ENCODE peak calls at places on chromosomes 6 and 20, in ten cellular contexts. D, W, P, I, T, Y, A, Q, S and X are unnamed samples.

GRCh38 chr6:138691595-138692057 is 81.9 kb upstream of the CCDC28A start:
- DNase-seq in D (peak; percentile 8), W (no peak), P (peak; percentile 82), I (no peak), T (peak; percentile 18), Y (no peak), A (no peak), Q (peak; percentile 55), S (peak; percentile 45), X (no peak)

GRCh38 chr20:40741507-40742106 is 52.6 kb upstream of the MAFB start:
- DNase-seq in D (peak; percentile 73), W (peak; percentile 44), P (peak; percentile 57), I (no peak), T (peak; percentile 31), Y (peak; percentile 32), A (peak; percentile 66), Q (peak; percentile 41), S (peak; percentile 62), X (peak; percentile 58)

GRCh38 chr6:106516629-106517028 is 112.7 kb downstream of the RTN4IP1 start:
- DNase-seq in D (no peak), W (no peak), P (no peak), I (no peak), T (no peak), Y (no peak), A (no peak), Q (no peak), S (no peak), X (no peak)

GRCh38 chr6:107113460-107114212 is 1.7 kb downstream of the BEND3 start:
- DNase-seq in D (no peak), W (no peak), P (no peak), I (no peak), T (peak; percentile 20), Y (peak; percentile 29), A (no peak), Q (peak; percentile 40), S (no peak), X (no peak)

GRCh38 chr6:31572041-31572911 is at the start of gene LTA:
- DNase-seq in D (no peak), W (no peak), P (no peak), I (peak; percentile 80), T (no peak), Y (no peak), A (no peak), Q (no peak), S (no peak), X (no peak)

GRCh38 chr6:42963855-42964605 is 3.5 kb downstream of the GNMT start:
- DNase-seq in D (peak; percentile 62), W (no peak), P (peak; percentile 70), I (no peak), T (no peak), Y (no peak), A (peak; percentile 87), Q (peak; percentile 64), S (peak; percentile 67), X (no peak)

GRCh38 chr6:12343440-12344162 is 53.4 kb downstream of the EDN1 start:
- DNase-seq in D (peak; percentile 59), W (no peak), P (peak; percentile 48), I (no peak), T (no peak), Y (no peak), A (no peak), Q (peak; percentile 91), S (no peak), X (no peak)

GRCh38 chr6:93550551-93551276 is 131.4 kb upstream of the EPHA7 start:
- DNase-seq in D (no peak), W (no peak), P (no peak), I (no peak), T (no peak), Y (no peak), A (no peak), Q (no peak), S (peak; percentile 2), X (no peak)

GRCh38 chr6:41791984-41792383 is 4.5 kb downstream of the TOMM6 start:
- DNase-seq in D (no peak), W (no peak), P (no peak), I (no peak), T (no peak), Y (no peak), A (no peak), Q (no peak), S (no peak), X (no peak)

GRCh38 chr20:43658068-43658722 is 8.7 kb upstream of the MYBL2 start:
- DNase-seq in D (peak; percentile 46), W (no peak), P (peak; percentile 6), I (no peak), T (no peak), Y (no peak), A (no peak), Q (no peak), S (no peak), X (no peak)

GRCh38 chr6:16002332-16003196 is 126.3 kb upstream of the MYLIP start:
- DNase-seq in D (no peak), W (no peak), P (no peak), I (no peak), T (no peak), Y (no peak), A (no peak), Q (no peak), S (no peak), X (no peak)

GRCh38 chr6:71211799-71212198 is 76.8 kb upstream of the OGFRL1 start:
- DNase-seq in D (no peak), W (no peak), P (no peak), I (no peak), T (no peak), Y (no peak), A (no peak), Q (no peak), S (no peak), X (no peak)

GRCh38 chr20:41030536-41031242 is 2.1 kb downstream of the TOP1 start:
- DNase-seq in D (no peak), W (no peak), P (peak; percentile 65), I (no peak), T (no peak), Y (no peak), A (no peak), Q (no peak), S (no peak), X (peak; percentile 17)

GRCh38 chr6:75430631-75431345 is 62.8 kb downstream of the FILIP1 start:
- DNase-seq in D (no peak), W (no peak), P (peak; percentile 39), I (no peak), T (no peak), Y (no peak), A (no peak), Q (no peak), S (no peak), X (no peak)

GRCh38 chr20:25195014-25195961 is at the start of gene ENTPD6:
- DNase-seq in D (peak; percentile 80), W (peak; percentile 95), P (peak; percentile 84), I (peak; percentile 95), T (peak; percentile 84), Y (peak; percentile 88), A (peak; percentile 81), Q (peak; percentile 95), S (peak; percentile 95), X (peak; percentile 98)
- TF ChIP-seq CTCF in D (no peak), W (no peak), P (peak; percentile 23), I (no peak), T (no peak), Y (no peak), A (no peak), Q (peak; percentile 31), S (peak; percentile 24), X (peak; percentile 20)

GRCh38 chr6:170135041-170135440 is 155.8 kb downstream of the DLL1 start:
- DNase-seq in D (no peak), W (no peak), P (no peak), I (no peak), T (no peak), Y (peak; percentile 12), A (no peak), Q (no peak), S (no peak), X (no peak)

GRCh38 chr6:170134077-170135040 is 156.5 kb downstream of the DLL1 start:
- DNase-seq in D (no peak), W (peak; percentile 63), P (peak; percentile 56), I (no peak), T (no peak), Y (peak; percentile 16), A (no peak), Q (peak; percentile 58), S (no peak), X (no peak)

GRCh38 chr6:170135821-170136471 is 154.9 kb downstream of the DLL1 start:
- DNase-seq in D (no peak), W (no peak), P (no peak), I (no peak), T (no peak), Y (peak; percentile 7), A (no peak), Q (no peak), S (no peak), X (no peak)

GRCh38 chr6:170136541-170137175 is 154.2 kb downstream of the DLL1 start:
- DNase-seq in D (no peak), W (no peak), P (no peak), I (no peak), T (no peak), Y (peak; percentile 18), A (no peak), Q (no peak), S (no peak), X (no peak)

GRCh38 chr6:170135461-170135820 is 155.4 kb downstream of the DLL1 start:
- DNase-seq in D (no peak), W (no peak), P (no peak), I (no peak), T (no peak), Y (peak; percentile 11), A (no peak), Q (no peak), S (no peak), X (no peak)
- TF ChIP-seq CTCF in D (no peak), W (no peak), P (no peak), I (no peak), T (no peak), Y (no peak), A (no peak), Q (no peak), S (no peak), X (no peak)

DNA sequence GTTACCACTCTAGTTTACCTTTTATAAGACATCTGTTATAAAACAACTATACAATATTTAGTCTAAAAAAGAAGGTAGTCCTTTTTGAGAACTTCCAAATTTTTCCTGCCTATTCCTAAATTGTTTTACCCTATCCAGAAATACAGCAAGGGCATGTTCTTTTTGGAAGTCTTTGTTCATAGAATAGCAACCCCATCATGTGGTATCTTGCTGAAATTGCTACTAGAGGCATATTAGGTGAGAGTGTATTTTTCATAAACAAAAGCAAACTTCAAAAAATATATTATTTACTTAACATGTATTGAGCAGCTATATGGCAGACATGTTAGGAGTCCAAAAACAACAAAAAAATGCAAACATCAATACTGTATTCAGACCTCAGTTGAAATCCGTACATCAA is 371.8 kb upstream of the NRSN1 start:
- DNase-seq in D (no peak), W (no peak), P (no peak), I (no peak), T (no peak), Y (no peak), A (no peak), Q (no peak), S (no peak), X (no peak)
- TF ChIP-seq CTCF in D (no peak), W (no peak), P (no peak), I (no peak), T (no peak), Y (no peak), A (no peak), Q (no peak), S (no peak), X (no peak)

DNA sequence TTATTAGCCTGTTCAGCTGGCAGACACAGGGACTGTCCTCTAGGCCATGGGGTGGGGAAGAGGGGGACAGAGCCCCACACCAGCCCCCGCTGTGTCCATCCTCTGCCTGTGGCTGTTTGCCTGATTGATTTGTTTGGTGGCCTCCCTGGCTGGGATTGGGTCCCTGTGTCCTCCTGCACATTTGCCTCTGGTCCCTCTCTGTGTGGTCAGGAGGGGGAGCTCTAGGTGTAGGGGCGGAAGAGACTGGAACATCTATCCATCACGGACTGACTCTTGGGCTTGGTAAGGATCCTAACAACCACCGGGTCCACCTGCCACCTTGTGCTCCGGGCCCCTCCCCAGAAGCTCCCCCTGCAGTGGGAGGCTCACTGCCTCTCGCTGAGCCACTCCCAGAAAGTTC is 38.4 kb upstream of the CCDC167 start:
- DNase-seq in D (peak; percentile 79), W (no peak), P (no peak), I (no peak), T (no peak), Y (no peak), A (peak; percentile 63), Q (no peak), S (peak; percentile 29), X (peak; percentile 58)
- TF ChIP-seq CTCF in D (peak; percentile 75), W (no peak), P (peak; percentile 35), I (peak; percentile 78), T (no peak), Y (no peak), A (peak; percentile 20), Q (no peak), S (no peak), X (peak; percentile 71)